ENCODE peak calls at places on chromosomes 3 and 15, in ten cellular contexts. One of them, this sample, is unnamed.

GRCh38 chr15:94229591-94230365 is 1.6 kb upstream of the MCTP2 start:
- DNase-seq in Peyer's patch: no peak
- DNase-seq in upper lobe of left lung: no peak
- DNase-seq in tibial nerve: no peak
- DNase-seq in IMR-90: no peak
- DNase-seq in GM12892: no peak
- DNase-seq in sigmoid colon: no peak
- DNase-seq in A549: no peak
- DNase-seq in heart left ventricle: no peak
- DNase-seq in suprapubic skin: no peak
- DNase-seq in this sample: peak; percentile 47

GRCh38 chr3:120741320-120741719 is 996 bp downstream of the RABL3 start:
- DNase-seq in A549: no peak
- DNase-seq in IMR-90: no peak
- DNase-seq in upper lobe of left lung: no peak
- DNase-seq in Peyer's patch: no peak
- DNase-seq in heart left ventricle: no peak
- DNase-seq in sigmoid colon: no peak
- DNase-seq in tibial nerve: no peak
- DNase-seq in suprapubic skin: no peak
- DNase-seq in GM12892: no peak
- DNase-seq in this sample: peak; percentile 10

GRCh38 chr3:72082121-72082715 is 297.3 kb upstream of the PROK2 start:
- DNase-seq in GM12892: peak; percentile 37
- DNase-seq in suprapubic skin: no peak
- DNase-seq in Peyer's patch: no peak
- DNase-seq in tibial nerve: no peak
- DNase-seq in IMR-90: no peak
- DNase-seq in upper lobe of left lung: peak; percentile 63
- DNase-seq in A549: no peak
- DNase-seq in sigmoid colon: no peak
- DNase-seq in heart left ventricle: peak; percentile 37
- DNase-seq in this sample: no peak

GRCh38 chr15:89809787-89810148 is 4.9 kb downstream of the ANPEP start:
- DNase-seq in sigmoid colon: no peak
- DNase-seq in IMR-90: no peak
- DNase-seq in suprapubic skin: no peak
- DNase-seq in heart left ventricle: no peak
- DNase-seq in A549: no peak
- DNase-seq in tibial nerve: no peak
- DNase-seq in Peyer's patch: peak; percentile 21
- DNase-seq in GM12892: no peak
- DNase-seq in upper lobe of left lung: no peak
- DNase-seq in this sample: no peak

GRCh38 chr3:160399347-160400047 is at the start of gene SMC4:
- DNase-seq in tibial nerve: peak; percentile 63
- DNase-seq in heart left ventricle: peak; percentile 88
- DNase-seq in A549: peak; percentile 81
- DNase-seq in upper lobe of left lung: peak; percentile 78
- DNase-seq in GM12892: peak; percentile 41
- DNase-seq in IMR-90: peak; percentile 92
- DNase-seq in Peyer's patch: peak; percentile 89
- DNase-seq in suprapubic skin: peak; percentile 89
- DNase-seq in sigmoid colon: peak; percentile 91
- DNase-seq in this sample: peak; percentile 97

GRCh38 chr3:184300377-184300717 is 1.3 kb downstream of the PSMD2 start:
- DNase-seq in GM12892: no peak
- DNase-seq in Peyer's patch: no peak
- DNase-seq in A549: no peak
- DNase-seq in heart left ventricle: no peak
- DNase-seq in tibial nerve: no peak
- DNase-seq in suprapubic skin: no peak
- DNase-seq in upper lobe of left lung: no peak
- DNase-seq in sigmoid colon: no peak
- DNase-seq in IMR-90: peak; percentile 75
- DNase-seq in this sample: no peak

GRCh38 chr15:74489518-74490338 is 28.8 kb upstream of the UBL7 start:
- DNase-seq in heart left ventricle: peak; percentile 35
- DNase-seq in tibial nerve: no peak
- DNase-seq in GM12892: peak; percentile 48
- DNase-seq in Peyer's patch: peak; percentile 57
- DNase-seq in upper lobe of left lung: peak; percentile 39
- DNase-seq in IMR-90: peak; percentile 49
- DNase-seq in A549: peak; percentile 58
- DNase-seq in sigmoid colon: no peak
- DNase-seq in suprapubic skin: no peak
- DNase-seq in this sample: peak; percentile 74

GRCh38 chr3:154970796-154971195 is 109.3 kb upstream of the MME start:
- DNase-seq in A549: no peak
- DNase-seq in tibial nerve: no peak
- DNase-seq in suprapubic skin: no peak
- DNase-seq in upper lobe of left lung: no peak
- DNase-seq in heart left ventricle: no peak
- DNase-seq in Peyer's patch: no peak
- DNase-seq in IMR-90: peak; percentile 95
- DNase-seq in GM12892: no peak
- DNase-seq in sigmoid colon: no peak
- DNase-seq in this sample: no peak

GRCh38 chr15:45265506-45265905 is 13.5 kb downstream of the SLC28A2 start:
- DNase-seq in suprapubic skin: no peak
- DNase-seq in Peyer's patch: no peak
- DNase-seq in tibial nerve: no peak
- DNase-seq in sigmoid colon: no peak
- DNase-seq in upper lobe of left lung: no peak
- DNase-seq in IMR-90: no peak
- DNase-seq in A549: no peak
- DNase-seq in heart left ventricle: no peak
- DNase-seq in GM12892: no peak
- DNase-seq in this sample: no peak

GRCh38 chr15:57133127-57133968 is 214.9 kb downstream of the TCF12 start:
- DNase-seq in Peyer's patch: no peak
- DNase-seq in tibial nerve: no peak
- DNase-seq in IMR-90: peak; percentile 34
- DNase-seq in upper lobe of left lung: no peak
- DNase-seq in sigmoid colon: no peak
- DNase-seq in A549: no peak
- DNase-seq in heart left ventricle: no peak
- DNase-seq in GM12892: no peak
- DNase-seq in suprapubic skin: no peak
- DNase-seq in this sample: no peak
- TF ChIP-seq POLR2A in Peyer's patch: no peak
- TF ChIP-seq POLR2A in tibial nerve: no peak
- TF ChIP-seq POLR2A in IMR-90: no peak
- TF ChIP-seq POLR2A in upper lobe of left lung: no peak
- TF ChIP-seq POLR2A in sigmoid colon: no peak
- TF ChIP-seq POLR2A in A549: no peak
- TF ChIP-seq POLR2A in heart left ventricle: no peak
- TF ChIP-seq POLR2A in GM12892: no peak
- TF ChIP-seq POLR2A in suprapubic skin: no peak
- TF ChIP-seq POLR2A in this sample: no peak

GRCh38 chr15:66581972-66582537 is 16.3 kb upstream of the LCTL start:
- DNase-seq in suprapubic skin: no peak
- DNase-seq in GM12892: no peak
- DNase-seq in heart left ventricle: no peak
- DNase-seq in sigmoid colon: no peak
- DNase-seq in upper lobe of left lung: no peak
- DNase-seq in tibial nerve: no peak
- DNase-seq in IMR-90: peak; percentile 28
- DNase-seq in Peyer's patch: no peak
- DNase-seq in A549: no peak
- DNase-seq in this sample: no peak
- TF ChIP-seq POLR2A in suprapubic skin: no peak
- TF ChIP-seq POLR2A in GM12892: no peak
- TF ChIP-seq POLR2A in heart left ventricle: no peak
- TF ChIP-seq POLR2A in sigmoid colon: no peak
- TF ChIP-seq POLR2A in upper lobe of left lung: no peak
- TF ChIP-seq POLR2A in tibial nerve: no peak
- TF ChIP-seq POLR2A in IMR-90: no peak
- TF ChIP-seq POLR2A in Peyer's patch: no peak
- TF ChIP-seq POLR2A in A549: no peak
- TF ChIP-seq POLR2A in this sample: no peak

DNA sequence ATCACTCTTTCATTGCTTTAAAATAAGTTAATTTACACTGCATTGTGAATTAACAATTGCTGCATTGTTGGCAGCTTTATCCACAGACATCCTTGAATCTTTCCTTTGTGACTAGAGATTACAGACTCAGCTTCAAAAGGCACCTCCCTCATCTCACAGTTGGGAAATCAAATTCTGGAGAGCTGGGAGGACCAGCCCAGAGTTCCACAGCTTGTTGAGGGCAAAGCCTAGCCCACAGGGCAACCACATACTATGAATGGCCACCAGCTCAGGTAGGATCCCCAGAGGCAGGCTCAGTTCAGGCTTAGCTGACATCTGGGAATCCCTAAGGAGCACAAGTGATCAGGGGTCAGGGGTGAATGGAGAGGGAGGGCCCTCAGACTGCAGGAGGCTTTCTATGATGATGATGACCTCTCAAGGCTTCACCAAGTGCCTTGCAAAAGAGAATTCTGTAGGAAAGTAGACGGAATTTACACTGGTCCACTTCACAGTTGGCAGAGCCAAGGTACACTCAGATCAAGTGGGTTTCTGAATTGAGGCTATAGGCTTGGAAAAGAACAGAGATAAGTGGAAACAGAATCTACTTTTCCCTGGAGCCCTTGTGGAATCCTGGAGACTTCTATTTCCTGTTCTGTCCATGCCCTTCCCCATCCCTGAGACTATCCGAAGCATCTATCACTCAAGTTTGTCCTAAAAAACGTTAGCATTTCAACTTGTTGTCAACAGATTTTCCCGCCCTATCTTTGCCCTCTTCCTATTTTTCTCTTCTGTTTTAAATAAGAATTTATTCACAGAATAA is 13.2 kb downstream of the GCSAM start:
- DNase-seq in tibial nerve: no peak
- DNase-seq in sigmoid colon: no peak
- DNase-seq in A549: no peak
- DNase-seq in heart left ventricle: no peak
- DNase-seq in GM12892: no peak
- DNase-seq in suprapubic skin: no peak
- DNase-seq in Peyer's patch: no peak
- DNase-seq in IMR-90: no peak
- DNase-seq in upper lobe of left lung: peak; percentile 37
- DNase-seq in this sample: no peak
- TF ChIP-seq POLR2A in tibial nerve: no peak
- TF ChIP-seq POLR2A in sigmoid colon: no peak
- TF ChIP-seq POLR2A in A549: no peak
- TF ChIP-seq POLR2A in heart left ventricle: no peak
- TF ChIP-seq POLR2A in GM12892: no peak
- TF ChIP-seq POLR2A in suprapubic skin: no peak
- TF ChIP-seq POLR2A in Peyer's patch: no peak
- TF ChIP-seq POLR2A in IMR-90: no peak
- TF ChIP-seq POLR2A in upper lobe of left lung: no peak
- TF ChIP-seq POLR2A in this sample: no peak

GRCh38 chr3:33113772-33114621 is at the start of gene CRTAP:
- DNase-seq in Peyer's patch: peak; percentile 95
- DNase-seq in GM12892: peak; percentile 61
- DNase-seq in tibial nerve: peak; percentile 94
- DNase-seq in suprapubic skin: peak; percentile 98
- DNase-seq in sigmoid colon: peak; percentile 99
- DNase-seq in IMR-90: peak; percentile 94
- DNase-seq in heart left ventricle: peak; percentile 96
- DNase-seq in A549: peak; percentile 70
- DNase-seq in upper lobe of left lung: peak; percentile 99
- DNase-seq in this sample: peak; percentile 97
- TF ChIP-seq POLR2A in Peyer's patch: peak; percentile 56
- TF ChIP-seq POLR2A in GM12892: peak; percentile 56
- TF ChIP-seq POLR2A in tibial nerve: peak; percentile 60
- TF ChIP-seq POLR2A in suprapubic skin: no peak
- TF ChIP-seq POLR2A in sigmoid colon: peak; percentile 26
- TF ChIP-seq POLR2A in IMR-90: no peak
- TF ChIP-seq POLR2A in heart left ventricle: peak; percentile 28
- TF ChIP-seq POLR2A in A549: peak; percentile 71
- TF ChIP-seq POLR2A in upper lobe of left lung: peak; percentile 64
- TF ChIP-seq POLR2A in this sample: peak; percentile 77

GRCh38 chr3:45915080-45915479 is 28.2 kb upstream of the CXCR6 start:
- DNase-seq in Peyer's patch: no peak
- DNase-seq in sigmoid colon: no peak
- DNase-seq in heart left ventricle: no peak
- DNase-seq in IMR-90: no peak
- DNase-seq in GM12892: no peak
- DNase-seq in upper lobe of left lung: no peak
- DNase-seq in tibial nerve: no peak
- DNase-seq in suprapubic skin: peak; percentile 57
- DNase-seq in A549: no peak
- DNase-seq in this sample: no peak
- TF ChIP-seq POLR2A in Peyer's patch: no peak
- TF ChIP-seq POLR2A in sigmoid colon: no peak
- TF ChIP-seq POLR2A in heart left ventricle: no peak
- TF ChIP-seq POLR2A in IMR-90: no peak
- TF ChIP-seq POLR2A in GM12892: no peak
- TF ChIP-seq POLR2A in upper lobe of left lung: no peak
- TF ChIP-seq POLR2A in tibial nerve: no peak
- TF ChIP-seq POLR2A in suprapubic skin: no peak
- TF ChIP-seq POLR2A in A549: no peak
- TF ChIP-seq POLR2A in this sample: no peak

This sample was measured in erythroblast.